ENCODE peak calls at places on chromosomes 2 and 18, in seven cellular contexts. W is WTC11, F is esophagus muscularis mucosa, E is GM13977, V is OCI-LY7, C is psoas muscle, I is left ventricle myocardium inferior. N is an unnamed sample.

GRCh38 chr18:60732146-60732545 is 359.6 kb upstream of the MC4R start:
- DNase-seq in W (no peak), F (no peak), E (no peak), V (no peak), C (no peak), I (no peak), N (no peak)

GRCh38 chr2:109166811-109167210 is 37.8 kb downstream of the SH3RF3 start:
- DNase-seq in W (no peak), F (no peak), E (no peak), V (no peak), C (no peak), I (no peak), N (no peak)

GRCh38 chr2:234804704-234805103 is 147.1 kb upstream of the SH3BP4 start:
- DNase-seq in W (no peak), F (no peak), E (no peak), V (no peak), C (no peak), I (no peak), N (no peak)

GRCh38 chr18:12516049-12516677 is 108.4 kb downstream of the PRELID3A start:
- DNase-seq in W (no peak), F (no peak), E (no peak), V (no peak), C (no peak), I (no peak), N (no peak)

GRCh38 chr2:240929364-240930095 is 23.4 kb downstream of the CROCC2 start:
- DNase-seq in W (peak; percentile 6), F (no peak), E (no peak), V (no peak), C (no peak), I (no peak), N (no peak)

GRCh38 chr2:8574196-8575010 is 107.5 kb upstream of the ID2 start:
- DNase-seq in W (no peak), F (no peak), E (peak; percentile 61), V (peak; percentile 96), C (no peak), I (no peak), N (no peak)

GRCh38 chr2:237171396-237171795 is 85.7 kb downstream of the COPS8 start:
- DNase-seq in W (no peak), F (peak; percentile 92), E (no peak), V (no peak), C (no peak), I (no peak), N (no peak)

GRCh38 chr18:44079602-44080001 is 601.1 kb upstream of the SETBP1 start:
- DNase-seq in W (no peak), F (no peak), E (no peak), V (no peak), C (no peak), I (no peak), N (no peak)

GRCh38 chr2:56476509-56477071 is 292.8 kb downstream of the CCDC85A start:
- DNase-seq in W (no peak), F (no peak), E (no peak), V (no peak), C (no peak), I (no peak), N (no peak)

GRCh38 chr2:12044857-12045256 is 298.4 kb downstream of the LPIN1 start:
- DNase-seq in W (no peak), F (no peak), E (no peak), V (peak; percentile 88), C (no peak), I (no peak), N (no peak)

GRCh38 chr2:19409001-19409400 is 50.6 kb upstream of the OSR1 start:
- DNase-seq in W (no peak), F (no peak), E (no peak), V (no peak), C (no peak), I (no peak), N (no peak)

DNA sequence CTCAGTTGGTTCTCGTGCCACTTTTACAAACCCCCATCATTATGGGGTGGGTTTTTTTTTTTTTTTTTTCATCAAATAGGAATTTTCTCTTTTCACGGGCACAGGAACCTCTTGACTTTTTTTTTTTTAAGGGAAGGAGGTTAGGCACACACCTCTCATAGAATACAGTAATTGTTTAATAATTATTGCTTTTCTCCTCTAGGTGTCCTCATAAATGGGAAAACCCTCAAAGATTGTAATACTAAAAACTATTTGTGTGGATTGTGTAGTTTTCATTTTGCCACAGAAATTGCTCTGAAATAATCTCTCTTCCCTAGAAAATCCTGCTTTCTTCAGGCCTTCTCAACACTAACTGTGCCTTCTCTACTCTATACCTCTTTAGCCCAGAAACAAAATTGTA is 147.3 kb downstream of the GREB1L start:
- DNase-seq in W (no peak), F (no peak), E (no peak), V (no peak), C (no peak), I (no peak), N (no peak)
- TF ChIP-seq CTCF in W (no peak), F (no peak), E (no peak), V (peak; percentile 48), C (no peak), I (no peak), N (no peak)

GRCh38 chr18:58125183-58125582 is 81.2 kb downstream of the NEDD4L start:
- DNase-seq in W (no peak), F (no peak), E (no peak), V (no peak), C (no peak), I (no peak), N (no peak)
- TF ChIP-seq CTCF in W (no peak), F (no peak), E (no peak), V (no peak), C (no peak), I (no peak), N (no peak)

GRCh38 chr2:216685327-216685875 is 9.9 kb downstream of the IGFBP5 start:
- DNase-seq in W (no peak), F (no peak), E (no peak), V (no peak), C (no peak), I (no peak), N (no peak)

GRCh38 chr2:216688731-216689360 is 6.5 kb downstream of the IGFBP5 start:
- DNase-seq in W (no peak), F (no peak), E (no peak), V (no peak), C (no peak), I (peak; percentile 73), N (no peak)

GRCh38 chr2:216687111-216687510 is 8.2 kb downstream of the IGFBP5 start:
- DNase-seq in W (no peak), F (no peak), E (no peak), V (no peak), C (no peak), I (no peak), N (no peak)

GRCh38 chr2:216689397-216689796 is 6.0 kb downstream of the IGFBP5 start:
- DNase-seq in W (no peak), F (no peak), E (no peak), V (no peak), C (no peak), I (no peak), N (no peak)

DNA sequence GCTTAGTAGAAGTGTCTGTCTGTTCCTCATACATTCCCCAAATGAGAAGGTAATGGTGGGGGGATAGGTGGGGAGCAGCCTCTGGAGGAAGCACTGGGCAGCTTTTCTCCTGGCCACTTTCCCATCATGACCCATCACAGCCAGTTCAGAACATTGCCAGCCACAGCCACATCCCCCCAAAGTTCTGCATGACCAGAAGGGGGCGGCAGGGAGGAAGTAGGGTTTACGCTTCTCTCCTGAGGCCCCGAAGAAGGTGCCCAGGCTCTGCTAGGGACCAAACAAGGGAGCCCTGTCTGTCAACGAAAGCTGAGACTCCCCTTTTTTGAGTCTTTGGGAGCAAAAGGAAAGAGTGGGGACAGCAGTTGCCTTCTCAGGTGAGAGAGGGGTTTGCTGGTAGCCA is 7.7 kb downstream of the IGFBP5 start:
- DNase-seq in W (peak; percentile 84), F (no peak), E (no peak), V (peak; percentile 8), C (no peak), I (no peak), N (peak; percentile 45)
- TF ChIP-seq CTCF in W (peak; percentile 67), F (peak; percentile 16), E (peak; percentile 46), V (peak; percentile 66), C (peak; percentile 16), I (peak; percentile 26), N (peak; percentile 36)

GRCh38 chr2:70396589-70396988 is 94.7 kb upstream of the FAM136A start:
- DNase-seq in W (no peak), F (no peak), E (no peak), V (no peak), C (no peak), I (no peak), N (no peak)

GRCh38 chr2:70400539-70400938 is 98.7 kb upstream of the FAM136A start:
- DNase-seq in W (no peak), F (no peak), E (no peak), V (no peak), C (no peak), I (no peak), N (no peak)

GRCh38 chr2:70397186-70397585 is 95.3 kb upstream of the FAM136A start:
- DNase-seq in W (no peak), F (no peak), E (no peak), V (no peak), C (no peak), I (no peak), N (no peak)

GRCh38 chr2:70403267-70404053 is 101.6 kb upstream of the FAM136A start:
- DNase-seq in W (peak; percentile 31), F (no peak), E (no peak), V (no peak), C (no peak), I (no peak), N (no peak)

GRCh38 chr2:70399046-70399445 is 97.2 kb upstream of the FAM136A start:
- DNase-seq in W (no peak), F (no peak), E (no peak), V (no peak), C (no peak), I (no peak), N (no peak)
- TF ChIP-seq CTCF in W (no peak), F (no peak), E (no peak), V (no peak), C (no peak), I (no peak), N (no peak)

DNA sequence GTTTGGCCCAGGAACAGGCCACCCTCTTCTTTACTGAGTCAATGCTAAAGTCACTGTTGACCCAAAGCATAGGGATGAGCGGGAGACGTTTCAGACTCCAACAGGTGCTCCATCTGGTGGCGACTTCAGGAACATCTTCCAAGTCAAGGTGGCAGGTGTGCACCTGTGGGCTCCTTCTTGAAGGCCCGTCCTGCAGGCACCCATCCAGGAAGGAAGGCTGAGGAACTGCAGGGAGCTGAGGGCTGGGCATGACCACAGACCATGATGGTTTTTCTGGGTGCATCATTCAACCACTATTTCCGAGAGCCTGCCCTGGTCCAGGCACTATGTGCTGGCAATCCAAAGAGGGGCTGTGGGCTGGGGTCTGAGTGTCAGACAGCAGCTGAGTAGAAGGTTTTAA is 142.8 kb downstream of the NDUFA10 start:
- DNase-seq in W (peak; percentile 83), F (peak; percentile 75), E (peak; percentile 55), V (peak; percentile 46), C (no peak), I (no peak), N (peak; percentile 71)
- TF ChIP-seq CTCF in W (peak; percentile 44), F (peak; percentile 74), E (peak; percentile 64), V (peak; percentile 81), C (peak; percentile 65), I (peak; percentile 71), N (peak; percentile 68)

DNA sequence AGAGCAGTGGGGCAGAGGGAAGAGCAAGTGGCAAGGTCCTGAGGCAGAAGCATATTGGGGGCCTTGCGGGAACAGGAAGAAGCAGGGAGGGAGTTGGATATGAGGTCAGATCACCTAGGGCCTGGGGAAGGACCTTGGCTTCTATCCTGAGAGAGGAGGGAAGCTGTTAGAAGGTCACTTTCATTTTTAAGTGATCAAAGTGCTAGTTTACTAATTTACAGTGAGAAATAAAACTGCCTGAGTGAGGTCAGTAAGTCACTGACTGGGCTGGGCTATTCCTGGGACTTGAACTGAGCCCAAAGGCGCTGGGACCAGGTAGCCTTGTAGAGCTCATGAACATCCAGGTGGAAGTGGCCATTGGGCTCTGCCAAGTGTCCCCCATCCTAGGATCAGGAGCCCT is 76.6 kb upstream of the B3GNT7 start:
- DNase-seq in W (no peak), F (no peak), E (no peak), V (no peak), C (no peak), I (no peak), N (no peak)
- TF ChIP-seq CTCF in W (no peak), F (no peak), E (no peak), V (no peak), C (no peak), I (no peak), N (no peak)